ENCODE peak calls at places on chromosomes 2 and 18, in six cellular contexts. H is IMR-90, S is GM12865, U is GM13976, W is colonic mucosa, V is type B pancreatic cell. J is an unnamed sample.

GRCh38 chr18:9987931-9988330 is 74.1 kb downstream of the VAPA start:
- DNase-seq in H (no peak), V (no peak), S (no peak), U (no peak), W (no peak), J (no peak)

GRCh38 chr2:182379235-182379634 is 47.6 kb downstream of the PDE1A start:
- DNase-seq in H (peak; percentile 67), W (no peak), S (no peak), V (no peak), U (no peak), J (no peak)

GRCh38 chr2:157443795-157444642 is at the start of gene CYTIP:
- DNase-seq in W (peak; percentile 36), U (peak; percentile 33), V (no peak), S (peak; percentile 92), H (no peak), J (no peak)

GRCh38 chr2:56100791-56101312 is 82.9 kb upstream of the CCDC85A start:
- DNase-seq in W (no peak), U (no peak), S (no peak), V (no peak), H (no peak), J (no peak)

GRCh38 chr2:62817995-62818713 is 112.6 kb downstream of the EHBP1 start:
- DNase-seq in V (no peak), W (no peak), U (no peak), H (peak; percentile 76), S (no peak), J (no peak)

GRCh38 chr2:238425505-238425978 is 1.2 kb upstream of the ASB1 start:
- DNase-seq in V (no peak), S (no peak), U (no peak), H (no peak), W (peak; percentile 55), J (no peak)

GRCh38 chr18:36744261-36744876 is 84.4 kb downstream of the TPGS2 start:
- DNase-seq in U (no peak), W (no peak), S (no peak), V (no peak), H (peak; percentile 72), J (no peak)

GRCh38 chr2:174888136-174888535 is 117.0 kb downstream of the CHN1 start:
- DNase-seq in V (no peak), W (no peak), S (no peak), U (no peak), H (peak; percentile 12), J (no peak)

GRCh38 chr2:73984203-73984921 is at the start of gene TET3:
- DNase-seq in H (no peak), V (no peak), S (peak; percentile 85), W (peak; percentile 62), U (peak; percentile 82), J (peak; percentile 73)

GRCh38 chr2:128625966-128626757 is 307.5 kb upstream of the HS6ST1 start:
- DNase-seq in U (no peak), W (no peak), S (no peak), V (no peak), H (no peak), J (no peak)

GRCh38 chr2:102317715-102318114 is 6.4 kb downstream of the IL1RL1 start:
- DNase-seq in S (no peak), U (no peak), H (no peak), V (no peak), W (no peak), J (peak; percentile 45)
- TF ChIP-seq CTCF in S (no peak), U (no peak), H (no peak), V (no peak), W (no peak), J (no peak)

DNA sequence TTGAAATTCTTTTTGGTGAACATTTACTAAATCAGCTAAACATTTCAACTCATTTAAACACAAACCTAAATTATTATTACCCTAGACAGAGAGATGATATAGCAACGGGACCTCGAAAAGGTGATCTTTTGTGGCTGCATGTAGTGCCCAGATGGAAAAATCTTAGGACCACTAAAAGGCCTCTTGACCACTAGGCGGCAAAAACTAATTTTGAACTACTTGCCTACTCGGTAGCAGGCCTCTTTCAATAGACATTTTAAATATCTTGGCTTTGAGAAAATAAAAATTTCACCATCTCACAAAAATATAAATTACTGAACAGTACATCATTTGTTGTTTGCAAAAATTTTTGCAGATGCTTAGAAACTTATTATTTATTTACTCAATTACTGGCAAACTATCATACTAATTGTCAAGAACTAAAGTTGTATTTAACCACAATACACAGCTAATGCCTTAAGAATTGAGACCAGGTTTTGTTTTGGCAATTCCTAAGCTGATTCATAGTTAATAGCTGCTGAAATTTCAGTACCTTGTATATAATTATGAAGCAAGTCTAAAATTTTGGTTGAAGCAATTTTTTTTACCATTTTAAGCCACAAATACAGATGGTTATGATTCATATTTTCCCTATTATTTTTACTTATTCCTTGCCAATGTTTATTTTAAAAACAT is 9.4 kb downstream of the COL3A1 start:
- DNase-seq in S (peak; percentile 16), V (no peak), W (no peak), U (no peak), H (peak; percentile 78), J (no peak)
- TF ChIP-seq CTCF in S (peak; percentile 27), V (peak; percentile 69), W (no peak), U (peak; percentile 8), H (peak; percentile 34), J (no peak)

GRCh38 chr2:112939425-112939824 is 28.5 kb downstream of the IL37 start:
- DNase-seq in W (no peak), H (no peak), S (no peak), U (no peak), V (no peak), J (no peak)

GRCh38 chr2:112941753-112942653 is 31.0 kb downstream of the IL37 start:
- DNase-seq in W (peak; percentile 91), H (peak; percentile 76), U (peak; percentile 68), V (peak; percentile 83), S (peak; percentile 87), J (peak; percentile 90)

GRCh38 chr2:112940859-112941258 is 29.9 kb downstream of the IL37 start:
- DNase-seq in S (no peak), V (no peak), U (no peak), H (no peak), W (no peak), J (no peak)

GRCh38 chr2:112944971-112945370 is 32.8 kb upstream of the IL36G start:
- DNase-seq in V (no peak), U (no peak), W (no peak), S (no peak), H (no peak), J (no peak)

DNA sequence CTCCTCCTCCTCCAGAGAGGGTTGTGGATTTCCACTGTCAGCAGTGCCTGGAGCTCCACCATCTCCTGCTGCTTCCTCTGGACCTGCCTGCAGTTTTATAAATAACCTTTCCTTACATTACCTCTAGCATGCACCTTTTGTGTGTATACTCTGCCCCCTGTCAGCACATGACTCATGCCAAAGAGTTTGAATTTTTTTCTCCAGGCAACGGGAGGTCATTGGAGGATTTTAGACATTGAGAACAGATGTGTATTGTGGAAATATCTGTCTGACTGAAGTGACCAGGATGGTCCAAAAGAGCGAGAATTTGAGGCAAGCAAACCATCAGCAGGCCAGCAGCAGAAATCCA is 31.7 kb downstream of the IL37 start:
- DNase-seq in S (no peak), V (no peak), H (no peak), U (no peak), W (no peak), J (peak; percentile 55)
- TF ChIP-seq CTCF in S (no peak), V (no peak), H (no peak), U (no peak), W (no peak), J (no peak)

GRCh38 chr2:231397011-231397927 is 1.8 kb downstream of the B3GNT7 start:
- DNase-seq in V (no peak), W (peak; percentile 18), S (peak; percentile 48), H (no peak), U (peak; percentile 28), J (no peak)

GRCh38 chr2:231397928-231398294 is 2.4 kb downstream of the B3GNT7 start:
- DNase-seq in U (no peak), S (no peak), H (no peak), V (no peak), W (peak; percentile 28), J (no peak)

GRCh38 chr2:231399046-231399852 is 3.7 kb downstream of the B3GNT7 start:
- DNase-seq in U (peak; percentile 22), H (no peak), S (no peak), V (no peak), W (peak; percentile 23), J (no peak)

GRCh38 chr2:231398585-231398984 is 3.1 kb downstream of the B3GNT7 start:
- DNase-seq in U (no peak), W (peak; percentile 18), V (no peak), S (no peak), H (no peak), J (no peak)

DNA sequence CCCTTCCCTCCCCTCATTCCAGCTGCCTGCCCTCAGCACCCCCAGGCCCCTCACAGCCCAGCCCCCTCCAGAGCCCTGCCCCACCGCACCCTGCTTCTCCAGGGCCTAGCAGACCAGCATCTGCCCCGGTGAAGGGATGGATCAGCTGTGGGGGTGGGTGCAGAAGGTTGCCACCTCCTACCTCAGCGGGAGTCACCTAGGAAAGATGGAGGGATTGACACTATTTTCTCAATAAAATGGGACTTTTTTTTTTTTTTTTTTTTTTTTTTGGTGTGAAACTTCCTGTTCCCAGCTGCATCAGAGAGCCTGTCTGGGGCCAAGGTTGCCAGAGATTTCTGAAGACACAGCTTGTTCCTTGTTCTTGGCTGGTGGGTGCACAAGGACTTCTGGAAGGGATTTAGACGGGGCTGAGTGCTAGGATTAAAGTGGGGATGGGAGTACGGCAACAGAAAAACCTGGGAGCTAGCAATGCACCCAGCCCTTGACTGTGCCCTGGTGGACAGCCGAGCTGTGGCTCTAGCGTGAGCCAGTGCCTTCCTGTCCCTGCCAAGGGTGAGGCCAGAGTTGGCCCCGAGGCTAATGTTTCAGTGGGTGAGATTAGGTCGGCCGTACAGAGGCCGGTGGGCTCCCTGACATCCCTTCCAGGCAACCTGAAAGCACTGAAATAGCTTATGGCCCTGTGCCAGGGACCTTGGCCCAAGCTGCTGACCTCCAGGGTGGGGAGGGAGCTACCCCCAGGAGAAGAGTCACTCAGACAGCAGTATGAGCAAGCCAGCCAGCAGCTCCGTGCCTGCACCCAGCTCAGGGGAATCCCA is 4.5 kb downstream of the B3GNT7 start:
- DNase-seq in H (no peak), S (no peak), W (peak; percentile 55), V (no peak), U (peak; percentile 38), J (peak; percentile 41)
- TF ChIP-seq CTCF in H (no peak), S (no peak), W (no peak), V (no peak), U (no peak), J (no peak)

DNA sequence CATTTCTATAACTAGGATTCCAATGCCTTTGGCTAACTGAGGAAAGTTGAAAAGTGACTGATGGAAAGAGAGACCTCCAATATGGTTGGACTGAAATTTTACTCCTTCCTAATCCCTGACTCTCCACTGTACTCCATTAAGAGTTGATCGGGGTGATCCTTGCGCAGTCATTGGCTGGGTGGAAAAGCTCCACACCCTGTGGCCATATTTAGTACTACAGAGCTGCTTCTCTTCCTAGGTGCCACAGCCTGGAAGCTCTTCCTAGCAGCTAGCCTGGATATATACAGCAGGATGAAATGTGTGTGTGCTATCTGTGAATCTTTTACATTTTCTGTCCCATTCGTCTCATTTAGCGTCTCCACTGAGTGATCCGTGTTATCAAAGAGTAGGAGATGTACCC is 71.2 kb downstream of the MEP1B start:
- DNase-seq in V (no peak), U (no peak), H (no peak), S (no peak), W (peak; percentile 3), J (no peak)
- TF ChIP-seq CTCF in V (peak; percentile 51), U (no peak), H (no peak), S (peak; percentile 3), W (peak; percentile 15), J (no peak)

J was measured in Calu3.